ENCODE peak calls at places on chromosomes 4 and X, in six cellular contexts. L is H9, C is IMR-90, J is mesendoderm, N is trophoblast cell, H is H1. T is an unnamed sample.
A peak's percentile ranks its signal among the peaks of the same experiment; 100 is the strongest.

GRCh38 chr4:122980860-122981259 is 58.5 kb upstream of the NUDT6 start:
- DNase-seq in L (no peak), C (no peak), J (no peak), N (no peak), H (no peak), T (no peak)

GRCh38 chr4:23822181-23822580 is 67.7 kb downstream of the PPARGC1A start:
- DNase-seq in L (no peak), C (peak; percentile 26), J (peak; percentile 78), N (peak; percentile 75), H (no peak), T (no peak)

GRCh38 chr4:96035727-96036126 is 195.8 kb downstream of the PDHA2 start:
- DNase-seq in L (no peak), C (no peak), J (peak; percentile 63), N (peak; percentile 34), H (no peak), T (no peak)

GRCh38 chrX:119389214-119389613 is 9.9 kb upstream of the SLC25A43 start:
- DNase-seq in L (no peak), C (no peak), J (no peak), N (no peak), H (no peak), T (no peak)

GRCh38 chr4:89277412-89277811 is 30.2 kb downstream of the GPRIN3 start:
- DNase-seq in L (no peak), C (no peak), J (no peak), N (peak; percentile 84), H (no peak), T (no peak)

GRCh38 chrX:125475482-125475881 is 155.8 kb downstream of the TEX13C start:
- DNase-seq in L (no peak), C (no peak), J (no peak), N (no peak), H (no peak), T (no peak)

GRCh38 chr4:149933883-149934282 is 118.2 kb upstream of the IQCM start:
- DNase-seq in L (no peak), C (no peak), J (peak; percentile 19), N (no peak), H (no peak), T (no peak)

GRCh38 chr4:96145671-96146070 is 305.8 kb downstream of the PDHA2 start:
- DNase-seq in L (no peak), C (no peak), J (no peak), N (no peak), H (no peak), T (no peak)

GRCh38 chr4:186021461-186022167 is 47.3 kb upstream of the TLR3 start:
- DNase-seq in L (peak; percentile 68), C (peak; percentile 20), J (peak; percentile 78), N (peak; percentile 18), H (peak; percentile 77), T (peak; percentile 63)

GRCh38 chrX:43096830-43097229 is 318.9 kb upstream of the PPP1R2C start:
- DNase-seq in L (no peak), C (no peak), J (no peak), N (no peak), H (no peak), T (no peak)

GRCh38 chr4:140065393-140065792 is 88.6 kb downstream of the MAML3 start:
- DNase-seq in L (no peak), C (no peak), J (no peak), N (no peak), H (no peak), T (no peak)

GRCh38 chr4:56999751-57000150 is 21.1 kb downstream of the POLR2B start:
- DNase-seq in L (no peak), C (no peak), J (no peak), N (no peak), H (no peak), T (no peak)

GRCh38 chrX:114635986-114636385 is 52.1 kb downstream of the HTR2C start:
- DNase-seq in L (no peak), C (no peak), J (peak; percentile 14), N (no peak), H (no peak), T (peak; percentile 5)

GRCh38 chrX:72126539-72127140 is 5.1 kb downstream of the RTL5 start:
- DNase-seq in L (peak; percentile 83), C (peak; percentile 80), J (peak; percentile 87), N (peak; percentile 79), H (peak; percentile 90), T (peak; percentile 63)

GRCh38 chr4:146577111-146577510 is 55.4 kb upstream of the SLC10A7 start:
- DNase-seq in L (no peak), C (peak; percentile 2), J (no peak), N (no peak), H (no peak), T (no peak)

GRCh38 chr4:26420903-26421302 is 69.4 kb downstream of the CCKAR start:
- DNase-seq in L (no peak), C (peak; percentile 56), J (no peak), N (no peak), H (no peak), T (no peak)

GRCh38 chr4:70183168-70183939 is 12.2 kb upstream of the ODAM start:
- DNase-seq in L (peak; percentile 42), C (peak; percentile 48), J (peak; percentile 80), N (peak; percentile 61), H (peak; percentile 46), T (peak; percentile 63)

GRCh38 chr4:1219553-1219950 is 29.4 kb downstream of the CTBP1 start:
- DNase-seq in L (no peak), C (peak; percentile 42), J (no peak), N (no peak), H (no peak), T (no peak)

GRCh38 chr4:33924239-33924638 is 2320.1 kb downstream of the ARAP2 start:
- DNase-seq in L (peak; percentile 23), C (peak; percentile 37), J (peak; percentile 87), N (peak; percentile 22), H (no peak), T (peak; percentile 4)

GRCh38 chr4:64497526-64497925 is 88.3 kb upstream of the TECRL start:
- DNase-seq in L (no peak), C (no peak), J (no peak), N (no peak), H (no peak), T (no peak)

GRCh38 chr4:53040459-53040815 is 178.3 kb downstream of the RASL11B start:
- DNase-seq in L (no peak), C (peak; percentile 70), J (no peak), N (no peak), H (no peak), T (no peak)

GRCh38 chrX:122220644-122221373 is 963.3 kb upstream of the GRIA3 start:
- DNase-seq in L (peak; percentile 95), C (no peak), J (peak; percentile 73), N (peak; percentile 3), H (no peak), T (peak; percentile 17)

GRCh38 chrX:75303795-75304194 is 29.9 kb downstream of the UPRT start:
- DNase-seq in L (no peak), C (peak; percentile 70), J (no peak), N (no peak), H (no peak), T (no peak)

GRCh38 chrX:1389993-1390285 is 2.0 kb downstream of the SLC25A6 start:
- DNase-seq in L (no peak), C (no peak), J (no peak), N (no peak), H (no peak), T (no peak)

GRCh38 chr4:55947912-55948725 is 626 bp upstream of the CEP135 start:
- DNase-seq in L (no peak), C (peak; percentile 98), J (peak; percentile 32), N (peak; percentile 92), H (no peak), T (no peak)

GRCh38 chr4:46329118-46329976 is 60.6 kb downstream of the GABRA2 start:
- DNase-seq in L (peak; percentile 46), C (peak; percentile 61), J (peak; percentile 82), N (peak; percentile 18), H (peak; percentile 47), T (peak; percentile 45)

GRCh38 chr4:80077639-80078038 is 4.6 kb upstream of the ANTXR2 start:
- DNase-seq in L (no peak), C (peak; percentile 69), J (no peak), N (peak; percentile 9), H (no peak), T (no peak)

GRCh38 chr4:13544556-13545393 is 467 bp upstream of the NKX3-2 start:
- DNase-seq in L (peak; percentile 97), C (peak; percentile 64), J (peak; percentile 97), N (peak; percentile 59), H (peak; percentile 95), T (peak; percentile 77)
- H3K27me3 ChIP-seq in L (peaks cover 67% of the 10 kb centered on the region), C (peaks cover 72% of the 10 kb centered on the region), J (peaks cover 56% of the 10 kb centered on the region), N (peaks cover 69% of the 10 kb centered on the region), H (peaks cover 94% of the 10 kb centered on the region), T (peaks cover 57% of the 10 kb centered on the region)

GRCh38 chr4:71607780-71608673 is 175.9 kb downstream of the GC start:
- DNase-seq in L (no peak), C (peak; percentile 6), J (peak; percentile 62), N (peak; percentile 90), H (no peak), T (no peak)
- H2AK5ac ChIP-seq in L (peak overlapping the region; percentile 72), C (no peak overlapping the region), J (peak overlapping the region; percentile 15), N (peak overlapping the region; percentile 96), H (peak overlapping the region; percentile 29), T (no peak overlapping the region)

GRCh38 chrX:153727108-153727931 is 2.7 kb downstream of the ABCD1 start:
- DNase-seq in L (no peak), C (no peak), J (peak; percentile 24), N (peak; percentile 46), H (no peak), T (no peak)

GRCh38 chrX:153728095-153728494 is 3.4 kb downstream of the ABCD1 start:
- DNase-seq in L (no peak), C (no peak), J (no peak), N (peak; percentile 27), H (no peak), T (no peak)

GRCh38 chrX:153725832-153726285 is 1.2 kb downstream of the ABCD1 start:
- DNase-seq in L (no peak), C (no peak), J (no peak), N (no peak), H (no peak), T (no peak)

GRCh38 chrX:153725039-153725831 is 579 bp downstream of the ABCD1 start:
- DNase-seq in L (no peak), C (no peak), J (peak; percentile 51), N (peak; percentile 54), H (peak; percentile 49), T (no peak)

GRCh38 chrX:153726286-153727107 is 1.8 kb downstream of the ABCD1 start:
- DNase-seq in L (peak; percentile 82), C (peak; percentile 52), J (peak; percentile 96), N (peak; percentile 57), H (peak; percentile 72), T (peak; percentile 68)
- H4K8ac ChIP-seq in L (no peak overlapping the region), C (peak overlapping the region; percentile 83), J (no peak overlapping the region), N (peak overlapping the region; percentile 62), H (no peak overlapping the region), T (no peak overlapping the region)

DNA sequence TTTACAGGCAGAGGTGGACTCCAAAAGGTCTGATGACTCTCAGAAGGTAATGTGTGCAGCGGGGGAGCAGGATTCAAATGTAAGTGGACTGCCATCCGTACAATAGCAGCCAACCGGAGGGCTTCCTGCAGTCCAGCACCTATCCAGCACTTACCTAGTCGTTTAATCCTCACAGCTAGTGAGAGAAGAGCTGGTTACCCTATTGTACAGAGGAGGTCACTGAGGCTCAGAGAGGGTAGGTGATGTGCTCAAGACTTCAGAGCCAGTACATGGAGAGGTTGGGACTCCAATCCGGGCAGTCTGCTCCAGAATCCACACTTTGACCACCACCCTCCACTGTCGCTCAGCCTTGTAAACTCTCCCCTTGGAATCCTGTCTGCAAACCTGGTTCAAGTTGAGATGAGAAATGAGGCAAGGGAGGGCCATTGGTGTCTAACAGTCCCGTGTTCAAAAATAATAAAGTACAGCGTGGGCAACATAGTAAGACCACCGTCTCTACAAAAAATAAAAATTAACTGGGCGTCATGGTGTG is 22.5 kb upstream of the JAKMIP1 start:
- DNase-seq in L (peak; percentile 84), C (no peak), J (peak; percentile 89), N (no peak), H (peak; percentile 86), T (peak; percentile 33)
- H3K27me3 ChIP-seq in L (peaks cover 3% of the 10 kb centered on the region), C (peaks cover 3% of the 10 kb centered on the region), J (no peaks in the 10 kb centered on the region), N (peaks cover 6% of the 10 kb centered on the region), H (peaks cover 11% of the 10 kb centered on the region), T (peaks cover 13% of the 10 kb centered on the region)

GRCh38 chr4:76214269-76214628 is 625 bp upstream of the SCARB2 start:
- DNase-seq in L (peak; percentile 52), C (no peak), J (peak; percentile 50), N (no peak), H (no peak), T (no peak)
- H2AK5ac ChIP-seq in L (no peak overlapping the region), C (peak overlapping the region; percentile 92), J (no peak overlapping the region), N (no peak overlapping the region), H (no peak overlapping the region), T (no peak overlapping the region)